ENCODE peak calls at places on chromosome 19, in eight cellular contexts. One of them, this sample, is unnamed.

GRCh38 chr19:37932985-37933953 is 26.3 kb downstream of the SIPA1L3 start:
- DNase-seq in LNCaP clone FGC: no peak
- DNase-seq in DMS79 treated with DMSO at 0.1 percent for 48 hours: peak
- DNase-seq in foreskin fibroblast: peak
- DNase-seq in activated CD4-positive, alpha-beta T cell treated with anti-CD3 and anti-CD28 coated beads, Interleukin-2, amount 50 U/mL, for 24 hours: no peak
- DNase-seq in nephron progenitor cell: no peak
- DNase-seq in LoVo: no peak
- DNase-seq in testis: no peak
- DNase-seq in this sample: no peak

GRCh38 chr19:53394522-53394973 is 401 bp upstream of the ZNF765 start:
- DNase-seq in LNCaP clone FGC: no peak
- DNase-seq in DMS79 treated with DMSO at 0.1 percent for 48 hours: no peak
- DNase-seq in foreskin fibroblast: peak
- DNase-seq in activated CD4-positive, alpha-beta T cell treated with anti-CD3 and anti-CD28 coated beads, Interleukin-2, amount 50 U/mL, for 24 hours: no peak
- DNase-seq in nephron progenitor cell: peak
- DNase-seq in LoVo: no peak
- DNase-seq in testis: peak
- DNase-seq in this sample: no peak

GRCh38 chr19:4337906-4338440 is 654 bp downstream of the STAP2 start:
- DNase-seq in LNCaP clone FGC: no peak
- DNase-seq in DMS79 treated with DMSO at 0.1 percent for 48 hours: peak
- DNase-seq in foreskin fibroblast: no peak
- DNase-seq in activated CD4-positive, alpha-beta T cell treated with anti-CD3 and anti-CD28 coated beads, Interleukin-2, amount 50 U/mL, for 24 hours: no peak
- DNase-seq in nephron progenitor cell: no peak
- DNase-seq in LoVo: peak
- DNase-seq in testis: no peak
- DNase-seq in this sample: no peak

GRCh38 chr19:10203686-10204085 is 8.9 kb upstream of the DNMT1 start:
- DNase-seq in LNCaP clone FGC: no peak
- DNase-seq in DMS79 treated with DMSO at 0.1 percent for 48 hours: no peak
- DNase-seq in foreskin fibroblast: no peak
- DNase-seq in activated CD4-positive, alpha-beta T cell treated with anti-CD3 and anti-CD28 coated beads, Interleukin-2, amount 50 U/mL, for 24 hours: no peak
- DNase-seq in nephron progenitor cell: no peak
- DNase-seq in LoVo: no peak
- DNase-seq in testis: no peak
- DNase-seq in this sample: no peak

GRCh38 chr19:14439014-14439413 is 5.9 kb downstream of the PKN1 start:
- DNase-seq in LNCaP clone FGC: no peak
- DNase-seq in DMS79 treated with DMSO at 0.1 percent for 48 hours: no peak
- DNase-seq in foreskin fibroblast: no peak
- DNase-seq in activated CD4-positive, alpha-beta T cell treated with anti-CD3 and anti-CD28 coated beads, Interleukin-2, amount 50 U/mL, for 24 hours: no peak
- DNase-seq in nephron progenitor cell: no peak
- DNase-seq in LoVo: no peak
- DNase-seq in testis: no peak
- DNase-seq in this sample: no peak

GRCh38 chr19:47389150-47389556 is 30.2 kb downstream of the MEIS3 start:
- DNase-seq in LNCaP clone FGC: no peak
- DNase-seq in DMS79 treated with DMSO at 0.1 percent for 48 hours: no peak
- DNase-seq in foreskin fibroblast: no peak
- DNase-seq in activated CD4-positive, alpha-beta T cell treated with anti-CD3 and anti-CD28 coated beads, Interleukin-2, amount 50 U/mL, for 24 hours: no peak
- DNase-seq in nephron progenitor cell: no peak
- DNase-seq in LoVo: no peak
- DNase-seq in testis: no peak
- DNase-seq in this sample: no peak

GRCh38 chr19:51799998-51800848 is 5.3 kb downstream of the FPR3 start:
- DNase-seq in LNCaP clone FGC: no peak
- DNase-seq in DMS79 treated with DMSO at 0.1 percent for 48 hours: no peak
- DNase-seq in foreskin fibroblast: no peak
- DNase-seq in activated CD4-positive, alpha-beta T cell treated with anti-CD3 and anti-CD28 coated beads, Interleukin-2, amount 50 U/mL, for 24 hours: no peak
- DNase-seq in nephron progenitor cell: no peak
- DNase-seq in LoVo: no peak
- DNase-seq in testis: peak
- DNase-seq in this sample: no peak

GRCh38 chr19:28635962-28636629 is 576.9 kb downstream of the UQCRFS1 start:
- DNase-seq in LNCaP clone FGC: no peak
- DNase-seq in DMS79 treated with DMSO at 0.1 percent for 48 hours: no peak
- DNase-seq in foreskin fibroblast: no peak
- DNase-seq in activated CD4-positive, alpha-beta T cell treated with anti-CD3 and anti-CD28 coated beads, Interleukin-2, amount 50 U/mL, for 24 hours: no peak
- DNase-seq in nephron progenitor cell: no peak
- DNase-seq in LoVo: no peak
- DNase-seq in testis: no peak
- DNase-seq in this sample: no peak

GRCh38 chr19:29260477-29261317 is 47.7 kb upstream of the UQCRFS1 start:
- DNase-seq in LNCaP clone FGC: no peak
- DNase-seq in DMS79 treated with DMSO at 0.1 percent for 48 hours: peak
- DNase-seq in foreskin fibroblast: no peak
- DNase-seq in activated CD4-positive, alpha-beta T cell treated with anti-CD3 and anti-CD28 coated beads, Interleukin-2, amount 50 U/mL, for 24 hours: no peak
- DNase-seq in nephron progenitor cell: peak
- DNase-seq in LoVo: peak
- DNase-seq in testis: peak
- DNase-seq in this sample: peak

GRCh38 chr19:42412223-42412622 is 15.0 kb downstream of the LIPE start:
- DNase-seq in LNCaP clone FGC: no peak
- DNase-seq in DMS79 treated with DMSO at 0.1 percent for 48 hours: no peak
- DNase-seq in foreskin fibroblast: no peak
- DNase-seq in activated CD4-positive, alpha-beta T cell treated with anti-CD3 and anti-CD28 coated beads, Interleukin-2, amount 50 U/mL, for 24 hours: no peak
- DNase-seq in nephron progenitor cell: peak
- DNase-seq in LoVo: no peak
- DNase-seq in testis: no peak
- DNase-seq in this sample: no peak

GRCh38 chr19:46442808-46443450 is 14.2 kb upstream of the PNMA8C start:
- DNase-seq in LNCaP clone FGC: peak
- DNase-seq in DMS79 treated with DMSO at 0.1 percent for 48 hours: no peak
- DNase-seq in foreskin fibroblast: peak
- DNase-seq in activated CD4-positive, alpha-beta T cell treated with anti-CD3 and anti-CD28 coated beads, Interleukin-2, amount 50 U/mL, for 24 hours: no peak
- DNase-seq in nephron progenitor cell: no peak
- DNase-seq in LoVo: peak
- DNase-seq in testis: peak
- DNase-seq in this sample: no peak

GRCh38 chr19:42497492-42498226 is 30.6 kb downstream of the CEACAM1 start:
- DNase-seq in LNCaP clone FGC: no peak
- DNase-seq in DMS79 treated with DMSO at 0.1 percent for 48 hours: no peak
- DNase-seq in foreskin fibroblast: no peak
- DNase-seq in activated CD4-positive, alpha-beta T cell treated with anti-CD3 and anti-CD28 coated beads, Interleukin-2, amount 50 U/mL, for 24 hours: no peak
- DNase-seq in nephron progenitor cell: peak
- DNase-seq in LoVo: peak
- DNase-seq in testis: no peak
- DNase-seq in this sample: no peak

GRCh38 chr19:50565984-50566903 is 2.0 kb downstream of the LRRC4B start:
- DNase-seq in LNCaP clone FGC: no peak
- DNase-seq in DMS79 treated with DMSO at 0.1 percent for 48 hours: no peak
- DNase-seq in foreskin fibroblast: no peak
- DNase-seq in activated CD4-positive, alpha-beta T cell treated with anti-CD3 and anti-CD28 coated beads, Interleukin-2, amount 50 U/mL, for 24 hours: no peak
- DNase-seq in nephron progenitor cell: peak
- DNase-seq in LoVo: no peak
- DNase-seq in testis: no peak
- DNase-seq in this sample: no peak

GRCh38 chr19:42088471-42089190 is 12.7 kb downstream of the ZNF574 start:
- DNase-seq in LNCaP clone FGC: no peak
- DNase-seq in DMS79 treated with DMSO at 0.1 percent for 48 hours: no peak
- DNase-seq in foreskin fibroblast: peak
- DNase-seq in activated CD4-positive, alpha-beta T cell treated with anti-CD3 and anti-CD28 coated beads, Interleukin-2, amount 50 U/mL, for 24 hours: no peak
- DNase-seq in nephron progenitor cell: no peak
- DNase-seq in LoVo: no peak
- DNase-seq in testis: no peak
- DNase-seq in this sample: no peak

GRCh38 chr19:14203258-14203657 is 2.7 kb downstream of the ADGRL1 start:
- DNase-seq in LNCaP clone FGC: no peak
- DNase-seq in DMS79 treated with DMSO at 0.1 percent for 48 hours: no peak
- DNase-seq in foreskin fibroblast: no peak
- DNase-seq in activated CD4-positive, alpha-beta T cell treated with anti-CD3 and anti-CD28 coated beads, Interleukin-2, amount 50 U/mL, for 24 hours: no peak
- DNase-seq in nephron progenitor cell: no peak
- DNase-seq in LoVo: no peak
- DNase-seq in testis: no peak
- DNase-seq in this sample: no peak

GRCh38 chr19:30450945-30451344 is 78.8 kb downstream of the ZNF536 start:
- DNase-seq in LNCaP clone FGC: no peak
- DNase-seq in DMS79 treated with DMSO at 0.1 percent for 48 hours: no peak
- DNase-seq in foreskin fibroblast: no peak
- DNase-seq in activated CD4-positive, alpha-beta T cell treated with anti-CD3 and anti-CD28 coated beads, Interleukin-2, amount 50 U/mL, for 24 hours: no peak
- DNase-seq in nephron progenitor cell: no peak
- DNase-seq in LoVo: no peak
- DNase-seq in testis: no peak
- DNase-seq in this sample: no peak

GRCh38 chr19:3768015-3768747 is 3.8 kb downstream of the RAX2 start:
- DNase-seq in LNCaP clone FGC: no peak
- DNase-seq in DMS79 treated with DMSO at 0.1 percent for 48 hours: no peak
- DNase-seq in foreskin fibroblast: no peak
- DNase-seq in activated CD4-positive, alpha-beta T cell treated with anti-CD3 and anti-CD28 coated beads, Interleukin-2, amount 50 U/mL, for 24 hours: no peak
- DNase-seq in nephron progenitor cell: no peak
- DNase-seq in LoVo: no peak
- DNase-seq in testis: no peak
- DNase-seq in this sample: no peak

GRCh38 chr19:18608102-18608804 is 1.7 kb upstream of the CRLF1 start:
- DNase-seq in LNCaP clone FGC: no peak
- DNase-seq in DMS79 treated with DMSO at 0.1 percent for 48 hours: no peak
- DNase-seq in foreskin fibroblast: no peak
- DNase-seq in activated CD4-positive, alpha-beta T cell treated with anti-CD3 and anti-CD28 coated beads, Interleukin-2, amount 50 U/mL, for 24 hours: no peak
- DNase-seq in nephron progenitor cell: no peak
- DNase-seq in LoVo: no peak
- DNase-seq in testis: no peak
- DNase-seq in this sample: no peak

GRCh38 chr19:19049406-19049805 is 14.4 kb upstream of the SLC25A42 start:
- DNase-seq in LNCaP clone FGC: no peak
- DNase-seq in DMS79 treated with DMSO at 0.1 percent for 48 hours: no peak
- DNase-seq in foreskin fibroblast: no peak
- DNase-seq in activated CD4-positive, alpha-beta T cell treated with anti-CD3 and anti-CD28 coated beads, Interleukin-2, amount 50 U/mL, for 24 hours: no peak
- DNase-seq in nephron progenitor cell: no peak
- DNase-seq in LoVo: no peak
- DNase-seq in testis: no peak
- DNase-seq in this sample: no peak

This sample was measured in NCI-H1417.